ENCODE peak calls at places on chromosomes 11 and 22, in six cellular contexts. E, T, I, F, X and R are unnamed samples.
A peak's percentile ranks its signal among the peaks of the same experiment; 100 is the strongest.

GRCh38 chr11:127003260-127003981 is 2.9 kb upstream of the KIRREL3 start:
- DNase-seq in E (peak; percentile 84), T (peak; percentile 91), I (peak; percentile 35), F (no peak), X (no peak), R (peak; percentile 50)

GRCh38 chr11:125532668-125533067 is 36.6 kb upstream of the FEZ1 start:
- DNase-seq in E (no peak), T (no peak), I (peak; percentile 86), F (no peak), X (no peak), R (no peak)

GRCh38 chr11:1308745-1309497 is 511 bp downstream of the TOLLIP start:
- DNase-seq in E (no peak), T (no peak), I (peak; percentile 14), F (no peak), X (no peak), R (no peak)

GRCh38 chr11:47259178-47259977 is 1.6 kb downstream of the NR1H3 start:
- DNase-seq in E (peak; percentile 85), T (peak; percentile 74), I (peak; percentile 67), F (peak; percentile 46), X (no peak), R (peak; percentile 64)

GRCh38 chr11:70551323-70552166 is 153.2 kb downstream of the CTTN start:
- DNase-seq in E (no peak), T (no peak), I (no peak), F (no peak), X (no peak), R (no peak)

GRCh38 chr11:91396243-91397133 is 828.1 kb upstream of the FAT3 start:
- DNase-seq in E (no peak), T (no peak), I (no peak), F (peak; percentile 82), X (no peak), R (peak; percentile 20)

GRCh38 chr11:134835561-134835960 is 423.5 kb upstream of the B3GAT1 start:
- DNase-seq in E (no peak), T (no peak), I (no peak), F (no peak), X (no peak), R (no peak)

GRCh38 chr22:22201185-22201924 is 43.2 kb upstream of the VPREB1 start:
- DNase-seq in E (peak; percentile 87), T (peak; percentile 63), I (peak; percentile 90), F (peak; percentile 25), X (no peak), R (peak; percentile 60)

GRCh38 chr11:120956710-120957500 is 67.0 kb upstream of the TBCEL start:
- DNase-seq in E (peak; percentile 55), T (peak; percentile 53), I (no peak), F (no peak), X (no peak), R (no peak)

GRCh38 chr11:61626580-61627380 is 45.9 kb upstream of the SYT7 start:
- DNase-seq in E (peak; percentile 71), T (no peak), I (no peak), F (peak; percentile 34), X (no peak), R (peak; percentile 83)

GRCh38 chr11:121031167-121031566 is 7.3 kb downstream of the TBCEL start:
- DNase-seq in E (no peak), T (no peak), I (no peak), F (no peak), X (no peak), R (no peak)

GRCh38 chr11:68259122-68259959 is 12.4 kb downstream of the C11orf24 start:
- DNase-seq in E (no peak), T (no peak), I (no peak), F (no peak), X (no peak), R (no peak)

GRCh38 chr11:112247198-112247597 is 13.5 kb downstream of the PLET1 start:
- DNase-seq in E (no peak), T (no peak), I (no peak), F (no peak), X (no peak), R (peak; percentile 33)

GRCh38 chr11:128757235-128757711 is 63.4 kb downstream of the FLI1 start:
- DNase-seq in E (no peak), T (no peak), I (peak; percentile 17), F (no peak), X (peak; percentile 93), R (no peak)

GRCh38 chr11:103988595-103988969 is 47.9 kb upstream of the DDI1 start:
- DNase-seq in E (no peak), T (no peak), I (no peak), F (no peak), X (no peak), R (no peak)

GRCh38 chr11:134607963-134608750 is 196.1 kb upstream of the B3GAT1 start:
- DNase-seq in E (peak; percentile 35), T (no peak), I (no peak), F (no peak), X (no peak), R (peak; percentile 76)

GRCh38 chr22:30305519-30305905 is 16.2 kb upstream of the CASTOR1 start:
- DNase-seq in E (no peak), T (no peak), I (no peak), F (no peak), X (peak; percentile 59), R (peak; percentile 24)

GRCh38 chr11:9609841-9610240 is 36.4 kb downstream of the WEE1 start:
- DNase-seq in E (peak; percentile 28), T (no peak), I (no peak), F (no peak), X (no peak), R (no peak)

GRCh38 chr22:18063311-18063710 is 14.5 kb upstream of the PEX26 start:
- DNase-seq in E (no peak), T (no peak), I (no peak), F (no peak), X (no peak), R (no peak)

GRCh38 chr11:79121351-79121750 is 319.5 kb downstream of the TENM4 start:
- DNase-seq in E (no peak), T (no peak), I (no peak), F (no peak), X (no peak), R (peak; percentile 32)

GRCh38 chr22:20957118-20957690 is 9.9 kb upstream of the AIFM3 start:
- DNase-seq in E (peak; percentile 78), T (peak; percentile 27), I (no peak), F (no peak), X (no peak), R (no peak)

GRCh38 chr22:32839776-32840571 is 38.5 kb downstream of the TIMP3 start:
- DNase-seq in E (no peak), T (peak; percentile 33), I (no peak), F (no peak), X (no peak), R (no peak)

GRCh38 chr11:35177370-35177769 is 38.4 kb downstream of the CD44 start:
- DNase-seq in E (no peak), T (no peak), I (no peak), F (no peak), X (no peak), R (no peak)

GRCh38 chr11:14414470-14415461 is 55.8 kb upstream of the RRAS2 start:
- DNase-seq in E (no peak), T (no peak), I (peak; percentile 49), F (no peak), X (peak; percentile 41), R (no peak)

DNA sequence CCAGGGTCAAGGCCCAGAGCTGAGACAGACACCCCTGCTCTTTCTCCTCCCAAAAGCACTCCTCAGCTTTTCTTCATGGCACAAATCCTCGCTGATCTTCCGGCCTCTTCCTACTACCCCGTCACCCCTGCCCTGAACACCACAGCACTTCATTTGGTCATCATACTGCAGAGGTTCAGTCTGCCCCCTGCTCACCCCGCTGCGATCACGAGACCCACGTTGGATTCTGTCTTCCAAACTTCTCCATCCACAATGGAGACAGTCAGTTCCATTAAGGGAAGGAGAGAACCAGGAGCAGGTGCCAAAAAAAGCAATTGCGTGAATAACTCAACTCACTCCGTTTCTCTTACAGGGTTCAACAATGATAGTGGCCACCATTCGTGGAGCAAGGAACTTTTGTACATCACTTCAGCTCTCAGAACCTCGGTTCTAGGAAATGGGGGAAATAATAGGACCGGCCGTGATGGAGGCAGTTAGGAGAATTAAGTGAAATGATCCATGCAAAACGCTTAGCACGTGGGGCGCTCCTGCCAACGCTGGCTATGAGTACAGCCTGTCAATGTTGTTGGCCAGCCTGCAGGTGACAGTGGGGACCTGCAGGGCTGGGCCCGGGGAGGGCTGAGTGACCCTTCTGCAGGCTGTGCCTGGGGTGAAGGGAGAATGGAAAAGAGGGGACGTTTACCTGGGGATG is 45.9 kb downstream of the MN1 start:
- DNase-seq in E (no peak), T (no peak), I (no peak), F (no peak), X (no peak), R (no peak)
- TF ChIP-seq JUND in E (no peak), T (no peak), I (no peak), F (no peak), X (no peak), R (no peak)

GRCh38 chr22:35509451-35509850 is 31.2 kb upstream of the RASD2 start:
- DNase-seq in E (no peak), T (no peak), I (no peak), F (no peak), X (no peak), R (no peak)

GRCh38 chr22:35509960-35510359 is 30.7 kb upstream of the RASD2 start:
- DNase-seq in E (no peak), T (no peak), I (no peak), F (no peak), X (no peak), R (no peak)

GRCh38 chr22:35505394-35506258 is 35.0 kb upstream of the RASD2 start:
- DNase-seq in E (no peak), T (no peak), I (no peak), F (no peak), X (no peak), R (no peak)

GRCh38 chr22:35510481-35510934 is 30.1 kb upstream of the RASD2 start:
- DNase-seq in E (no peak), T (no peak), I (no peak), F (no peak), X (no peak), R (no peak)

DNA sequence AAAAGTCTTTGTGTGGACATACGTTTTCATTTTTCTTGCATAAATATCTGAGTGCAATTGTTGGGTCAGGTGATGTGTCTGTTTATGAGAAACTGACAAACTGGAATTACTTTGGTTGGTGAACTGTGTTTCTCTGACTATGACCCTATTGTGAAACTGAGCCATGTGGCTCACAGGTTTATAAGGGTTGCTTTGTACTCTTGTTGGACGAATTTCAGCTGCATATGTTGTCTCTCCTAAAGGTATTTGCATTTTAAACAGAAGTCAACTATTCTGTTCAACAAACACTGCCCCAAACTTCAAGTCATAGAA is 34.4 kb upstream of the RASD2 start:
- DNase-seq in E (no peak), T (no peak), I (no peak), F (peak; percentile 76), X (no peak), R (peak; percentile 83)
- TF ChIP-seq JUND in E (no peak), T (no peak), I (no peak), F (no peak), X (no peak), R (no peak)

GRCh38 chr11:96393753-96394348 is 4.0 kb downstream of the JRKL start:
- DNase-seq in E (no peak), T (peak; percentile 45), I (peak; percentile 36), F (peak; percentile 44), X (peak; percentile 27), R (peak; percentile 56)
- TF ChIP-seq JUND in E (no peak), T (no peak), I (no peak), F (no peak), X (no peak), R (no peak)

DNA sequence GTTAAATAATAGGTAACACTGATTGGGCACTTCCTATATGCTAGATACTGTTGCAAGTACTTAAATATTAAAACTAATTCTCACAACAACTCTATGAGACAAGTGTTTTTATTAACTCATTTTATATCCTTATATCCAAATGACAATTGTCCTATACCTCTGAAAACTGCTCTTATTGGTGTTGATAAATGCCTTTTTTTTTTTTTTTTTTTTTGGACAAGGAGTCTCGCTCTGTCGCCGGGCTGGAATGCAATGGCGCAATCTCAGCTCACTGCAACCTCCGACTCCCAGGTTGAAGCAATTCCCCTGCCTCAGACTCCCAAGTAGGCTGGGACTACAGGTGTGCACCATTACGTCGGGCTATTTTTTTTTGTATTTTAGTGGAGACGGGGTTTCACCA is 41.6 kb downstream of the MRTFA start:
- DNase-seq in E (no peak), T (no peak), I (no peak), F (peak; percentile 33), X (no peak), R (no peak)
- TF ChIP-seq JUND in E (no peak), T (no peak), I (no peak), F (no peak), X (no peak), R (no peak)